ENCODE peak calls at places on chromosomes 11 and 22, in five cellular contexts. W is cardiac muscle cell, P is suprapubic skin, R is mesendoderm, Z is transverse colon. C is an unnamed sample.

GRCh38 chr22:27768027-27768640 is 33.4 kb downstream of the MN1 start:
- DNase-seq in W (no peak), P (no peak), R (no peak), Z (no peak), C (no peak)

GRCh38 chr22:27137809-27138400 is 480.5 kb downstream of the MIAT start:
- DNase-seq in W (no peak), P (no peak), R (no peak), Z (no peak), C (no peak)

GRCh38 chr11:10490032-10490397 is 35.0 kb downstream of the AMPD3 start:
- DNase-seq in W (no peak), P (no peak), R (no peak), Z (no peak), C (peak)

GRCh38 chr11:68012843-68013610 is 2.9 kb downstream of the ALDH3B1 start:
- DNase-seq in W (peak), P (no peak), R (peak), Z (no peak), C (peak)

GRCh38 chr11:102196816-102197215 is 86.6 kb downstream of the YAP1 start:
- DNase-seq in W (no peak), P (no peak), R (no peak), Z (no peak), C (no peak)

GRCh38 chr11:10792385-10793068 is 16.2 kb downstream of the EIF4G2 start:
- DNase-seq in W (peak), P (peak), R (peak), Z (peak), C (peak)

GRCh38 chr22:50570861-50571260 is 7.4 kb downstream of the CPT1B start:
- DNase-seq in W (no peak), P (peak), R (no peak), Z (no peak), C (no peak)

GRCh38 chr11:134476435-134477021 is 64.5 kb upstream of the B3GAT1 start:
- DNase-seq in W (peak), P (no peak), R (peak), Z (no peak), C (peak)

GRCh38 chr22:38941488-38941987 is 15.9 kb upstream of the APOBEC3A start:
- DNase-seq in W (no peak), P (no peak), R (no peak), Z (no peak), C (peak)

GRCh38 chr11:96279421-96280290 is 63.3 kb downstream of the MAML2 start:
- DNase-seq in W (peak), P (no peak), R (no peak), Z (no peak), C (no peak)

GRCh38 chr22:23513705-23514104 is 66.4 kb downstream of the IGLL1 start:
- DNase-seq in W (no peak), P (no peak), R (no peak), Z (no peak), C (no peak)

GRCh38 chr11:60376601-60377000 is 1.7 kb upstream of the MS4A7 start:
- DNase-seq in W (no peak), P (no peak), R (no peak), Z (no peak), C (no peak)

GRCh38 chr22:25933158-25933788 is 191.3 kb downstream of the MYO18B start:
- DNase-seq in W (no peak), P (no peak), R (peak), Z (no peak), C (no peak)

GRCh38 chr22:25930710-25931353 is 188.8 kb downstream of the MYO18B start:
- DNase-seq in W (no peak), P (no peak), R (no peak), Z (no peak), C (no peak)

GRCh38 chr22:25928038-25928437 is 186.1 kb downstream of the MYO18B start:
- DNase-seq in W (no peak), P (no peak), R (peak), Z (no peak), C (no peak)

GRCh38 chr22:25930083-25930482 is 188.1 kb downstream of the MYO18B start:
- DNase-seq in W (no peak), P (no peak), R (no peak), Z (no peak), C (no peak)

GRCh38 chr22:25929479-25929878 is 187.5 kb downstream of the MYO18B start:
- DNase-seq in W (no peak), P (no peak), R (no peak), Z (no peak), C (no peak)
- H3K4me3 ChIP-seq in W (no peak), P (no peak), R (no peak), Z (no peak), C (no peak)

DNA sequence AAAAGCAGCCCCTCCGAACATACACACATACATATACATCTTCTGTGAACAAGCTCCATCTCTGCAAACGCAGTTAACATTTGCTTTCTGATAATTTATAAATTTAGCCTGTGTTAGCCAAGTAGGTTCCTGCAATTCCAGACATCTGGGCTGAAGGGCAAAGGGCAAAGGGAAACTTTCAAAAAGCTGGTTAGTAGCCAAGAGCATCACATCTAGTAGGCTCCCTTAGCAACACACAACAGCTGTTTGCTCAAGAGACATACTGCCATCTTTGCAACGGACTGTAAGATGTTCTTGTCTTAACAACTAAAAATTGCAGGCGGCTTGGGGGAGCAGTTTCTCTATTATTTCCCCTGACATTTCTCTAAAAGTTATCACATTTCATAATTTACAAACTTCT is 134.9 kb downstream of the RBFOX2 start:
- DNase-seq in W (peak), P (no peak), R (no peak), Z (no peak), C (no peak)
- H3K27ac ChIP-seq in W (peak), P (no peak), R (no peak), Z (peak), C (no peak)

GRCh38 chr22:46871826-46872225 is 109.4 kb downstream of the TBC1D22A start:
- DNase-seq in W (no peak), P (no peak), R (no peak), Z (no peak), C (no peak)
- H3K4me3 ChIP-seq in W (no peak), P (no peak), R (no peak), Z (no peak), C (no peak)

GRCh38 chr22:35591696-35592417 is 25.3 kb downstream of the MB start:
- DNase-seq in W (no peak), P (no peak), R (no peak), Z (no peak), C (no peak)
- H3K27ac ChIP-seq in W (peak), P (no peak), R (no peak), Z (peak), C (no peak)

GRCh38 chr11:2898366-2899079 is 12.9 kb upstream of the CDKN1C start:
- DNase-seq in W (peak), P (no peak), R (peak), Z (peak), C (peak)
- H3K4me3 ChIP-seq in W (no peak), P (no peak), R (no peak), Z (no peak), C (peak)